ENCODE peak calls at places on chromosomes 12 and 14, in four cellular contexts. R, K, X and Q are unnamed samples.

GRCh38 chr14:23538785-23539184 is 12.8 kb downstream of the ZFHX2 start:
- DNase-seq in R (peak; percentile 50), K (no peak), X (no peak), Q (peak; percentile 48)

GRCh38 chr14:91554535-91555332 is 44.6 kb upstream of the PPP4R3A start:
- DNase-seq in R (no peak), K (no peak), X (no peak), Q (no peak)

GRCh38 chr12:81095470-81096232 is 17.8 kb downstream of the ACSS3 start:
- DNase-seq in R (no peak), K (no peak), X (no peak), Q (no peak)

GRCh38 chr14:76867536-76868452 is 41.6 kb downstream of the LRRC74A start:
- DNase-seq in R (no peak), K (no peak), X (no peak), Q (no peak)

GRCh38 chr12:24201258-24201970 is 251.9 kb upstream of the SOX5 start:
- DNase-seq in R (no peak), K (no peak), X (no peak), Q (no peak)

GRCh38 chr14:96051642-96052540 is 12.7 kb downstream of the C14orf132 start:
- DNase-seq in R (no peak), K (no peak), X (no peak), Q (no peak)

GRCh38 chr14:99397698-99398097 is 83.0 kb downstream of the SETD3 start:
- DNase-seq in R (no peak), K (no peak), X (no peak), Q (no peak)

GRCh38 chr14:104964546-104964945 is 13.6 kb downstream of the AHNAK2 start:
- DNase-seq in R (no peak), K (no peak), X (no peak), Q (no peak)

GRCh38 chr12:108879615-108880254 is at the start of gene DAO:
- DNase-seq in R (no peak), K (no peak), X (no peak), Q (no peak)